ENCODE peak calls at places on chromosome 6, in seven cellular contexts. G is A549, H is IMR-90, B is K562, C is GM12878, M is H1, R is HepG2. D is an unnamed sample.

GRCh38 chr6:25179051-25179778 is 100.0 kb upstream of the CARMIL1 start:
- DNase-seq in G (no peak), H (peak), B (no peak), C (no peak), M (no peak), R (no peak), D (no peak)

GRCh38 chr6:111487656-111488055 is 4.6 kb upstream of the REV3L start:
- DNase-seq in G (no peak), H (peak), B (no peak), C (peak), M (no peak), R (no peak), D (no peak)

GRCh38 chr6:43734294-43734665 is 35.7 kb upstream of the VEGFA start:
- DNase-seq in G (no peak), H (no peak), B (no peak), C (no peak), M (no peak), R (no peak), D (no peak)

GRCh38 chr6:44833248-44833647 is 445.7 kb downstream of the CDC5L start:
- DNase-seq in G (no peak), H (no peak), B (no peak), C (peak), M (no peak), R (no peak), D (no peak)

GRCh38 chr6:33297406-33297955 is 1.3 kb downstream of the RGL2 start:
- DNase-seq in G (no peak), H (no peak), B (peak), C (no peak), M (peak), R (no peak), D (peak)

GRCh38 chr6:15547379-15547778 is 115.4 kb downstream of the DTNBP1 start:
- DNase-seq in G (no peak), H (peak), B (no peak), C (no peak), M (no peak), R (no peak), D (peak)

GRCh38 chr6:7241709-7242645 is 71.0 kb downstream of the SSR1 start:
- DNase-seq in G (no peak), H (peak), B (no peak), C (no peak), M (no peak), R (peak), D (no peak)

GRCh38 chr6:5412663-5413062 is 151.3 kb downstream of the FARS2 start:
- DNase-seq in G (no peak), H (no peak), B (no peak), C (no peak), M (no peak), R (no peak), D (no peak)

GRCh38 chr6:39754493-39755115 is 29.4 kb upstream of the KIF6 start:
- DNase-seq in G (no peak), H (no peak), B (no peak), C (no peak), M (no peak), R (no peak), D (no peak)

GRCh38 chr6:14876778-14877613 is 368.9 kb upstream of the JARID2 start:
- DNase-seq in G (peak), H (peak), B (no peak), C (peak), M (no peak), R (no peak), D (no peak)

GRCh38 chr6:118864330-118865166 is 29.4 kb upstream of the ASF1A start:
- DNase-seq in G (no peak), H (no peak), B (no peak), C (no peak), M (no peak), R (no peak), D (no peak)

GRCh38 chr6:122289721-122290501 is 109.5 kb upstream of the HSF2 start:
- DNase-seq in G (peak), H (peak), B (no peak), C (no peak), M (no peak), R (peak), D (peak)

GRCh38 chr6:161434921-161435411 is 161.1 kb upstream of the AGPAT4 start:
- DNase-seq in G (peak), H (peak), B (no peak), C (no peak), M (no peak), R (no peak), D (no peak)

GRCh38 chr6:38443341-38443740 is 196.4 kb downstream of the BTBD9 start:
- DNase-seq in G (no peak), H (no peak), B (no peak), C (no peak), M (no peak), R (no peak), D (no peak)

GRCh38 chr6:24775520-24776058 is 852 bp downstream of the GMNN start:
- DNase-seq in G (no peak), H (peak), B (no peak), C (no peak), M (no peak), R (peak), D (no peak)

GRCh38 chr6:131765081-131765852 is 42.6 kb upstream of the ENPP1 start:
- DNase-seq in G (no peak), H (peak), B (no peak), C (no peak), M (no peak), R (peak), D (no peak)

GRCh38 chr6:128432394-128432793 is 88.0 kb downstream of the PTPRK start:
- DNase-seq in G (no peak), H (peak), B (no peak), C (no peak), M (no peak), R (no peak), D (no peak)

GRCh38 chr6:90284745-90285481 is 11.7 kb downstream of the BACH2 start:
- DNase-seq in G (peak), H (peak), B (no peak), C (peak), M (no peak), R (no peak), D (no peak)

GRCh38 chr6:90101403-90101802 is 195.2 kb downstream of the BACH2 start:
- DNase-seq in G (no peak), H (no peak), B (no peak), C (no peak), M (no peak), R (no peak), D (no peak)

GRCh38 chr6:136466789-136467585 is 83.2 kb downstream of the MAP7 start:
- DNase-seq in G (no peak), H (no peak), B (no peak), C (no peak), M (no peak), R (no peak), D (no peak)

GRCh38 chr6:90409700-90410099 is 113.1 kb upstream of the BACH2 start:
- DNase-seq in G (no peak), H (no peak), B (no peak), C (no peak), M (no peak), R (no peak), D (no peak)

GRCh38 chr6:141464490-141464889 is 668.2 kb upstream of the GJE1 start:
- DNase-seq in G (peak), H (peak), B (no peak), C (no peak), M (no peak), R (no peak), D (no peak)

GRCh38 chr6:21101694-21102093 is 491.9 kb upstream of the SOX4 start:
- DNase-seq in G (no peak), H (no peak), B (peak), C (no peak), M (no peak), R (no peak), D (no peak)

GRCh38 chr6:26224940-26225847 is 138.0 kb downstream of the HFE start:
- DNase-seq in G (no peak), H (peak), B (no peak), C (no peak), M (peak), R (no peak), D (peak)

GRCh38 chr6:53526000-53526399 is 18.9 kb downstream of the GCLC start:
- DNase-seq in G (no peak), H (no peak), B (no peak), C (no peak), M (no peak), R (no peak), D (no peak)

GRCh38 chr6:157631838-157632237 is 191.2 kb upstream of the SNX9 start:
- DNase-seq in G (no peak), H (no peak), B (no peak), C (no peak), M (no peak), R (no peak), D (no peak)
- TF ChIP-seq RFX5 in G (no peak), H (no peak), B (no peak), C (no peak), M (no peak), R (no peak), D (no peak)

GRCh38 chr6:34543421-34543820 is 12.7 kb downstream of the SPDEF start:
- DNase-seq in G (no peak), H (peak), B (no peak), C (no peak), M (no peak), R (no peak), D (no peak)
- TF ChIP-seq RFX5 in G (no peak), H (no peak), B (no peak), C (no peak), M (no peak), R (no peak), D (no peak)

DNA sequence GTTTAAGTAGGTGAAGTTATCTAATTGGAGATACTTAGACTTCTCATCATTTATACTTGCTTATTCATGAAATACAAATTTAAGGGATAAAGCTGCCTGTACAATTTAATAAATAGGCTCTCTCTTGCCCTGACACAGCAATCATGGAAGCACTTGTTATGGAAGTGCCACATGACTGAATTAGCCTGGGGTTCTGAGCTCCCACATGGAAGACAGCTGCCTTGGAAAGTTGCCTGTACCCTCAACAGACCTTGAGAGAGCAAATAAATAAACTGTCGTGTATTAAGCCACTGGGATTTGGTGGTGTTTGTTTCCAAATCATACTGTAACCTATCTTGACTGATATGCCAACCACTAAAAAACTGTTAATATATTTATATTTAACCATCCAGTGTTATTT is 87.0 kb upstream of the RSPO3 start:
- DNase-seq in G (no peak), H (no peak), B (no peak), C (no peak), M (no peak), R (no peak), D (no peak)
- TF ChIP-seq RFX5 in G (no peak), H (no peak), B (no peak), C (no peak), M (no peak), R (no peak), D (no peak)

DNA sequence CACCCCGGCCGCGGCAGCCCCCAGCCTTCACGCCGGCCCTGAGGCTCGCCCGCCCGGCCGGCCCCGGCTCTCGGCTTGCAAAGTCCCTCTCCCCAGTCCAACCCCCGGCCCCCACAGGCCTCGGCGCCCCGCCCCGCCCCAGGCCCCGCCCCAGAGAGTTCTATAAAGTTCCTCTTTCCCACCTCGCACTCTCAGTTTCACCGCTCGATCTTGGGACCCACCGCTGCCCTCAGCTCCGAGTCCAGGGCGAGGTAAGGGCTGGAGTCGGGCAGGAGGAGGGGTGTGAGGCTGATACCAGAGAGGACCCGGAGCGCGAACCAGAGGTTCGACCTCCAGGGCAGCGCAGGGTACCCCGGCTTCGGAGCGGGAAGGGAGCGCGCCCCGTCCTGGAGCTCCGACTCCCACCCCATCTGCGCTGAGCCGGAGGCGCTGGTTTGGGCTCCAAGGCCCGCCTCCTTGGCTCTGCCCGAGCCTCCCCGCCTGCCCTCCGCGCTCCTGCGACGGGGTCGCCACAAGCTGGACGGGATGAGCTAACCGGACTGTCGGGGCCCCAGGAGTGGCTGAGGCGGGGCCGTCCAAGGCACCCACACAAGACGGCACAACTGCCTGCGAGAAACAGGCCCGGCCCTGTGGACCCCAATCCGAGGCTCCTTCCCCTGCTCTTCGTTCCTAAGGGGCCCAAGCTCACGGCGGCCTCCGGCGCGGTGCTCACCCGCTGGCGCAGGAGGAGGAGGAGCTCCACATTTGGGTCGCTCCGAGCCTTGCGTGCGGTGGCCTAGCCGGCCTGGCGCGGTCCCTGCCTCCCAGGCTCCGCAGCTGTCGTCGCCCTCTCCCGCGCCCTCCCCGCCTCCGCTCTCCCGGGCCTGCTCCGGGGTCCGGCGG is at the start of gene IRF4:
- DNase-seq in G (no peak), H (no peak), B (no peak), C (no peak), M (peak), R (no peak), D (no peak)
- TF ChIP-seq RFX5 in G (no peak), H (no peak), B (no peak), C (no peak), M (no peak), R (no peak), D (no peak)

GRCh38 chr6:85685713-85686112 is 43.0 kb upstream of the SYNCRIP start:
- DNase-seq in G (no peak), H (no peak), B (no peak), C (peak), M (no peak), R (no peak), D (no peak)
- TF ChIP-seq RFX5 in G (no peak), H (no peak), B (no peak), C (no peak), M (no peak), R (no peak), D (no peak)

D was measured in SK-N-SH.